ENCODE peak calls at places on chromosomes 11 and 22, in seven cellular contexts. R is H1, F is keratinocyte, G is astrocyte of the cerebellum, D is ovary, O is mesothelial cell of epicardium, B is OCI-LY7. A is an unnamed sample.
A peak's percentile ranks its signal among the peaks of the same experiment; 100 is the strongest.

GRCh38 chr11:17572359-17572690 is 25.3 kb downstream of the OTOG start:
- DNase-seq in R (no peak), F (no peak), G (no peak), D (no peak), O (no peak), B (peak; percentile 6), A (no peak)

GRCh38 chr11:45347343-45347742 is 61.2 kb upstream of the SYT13 start:
- DNase-seq in R (no peak), F (no peak), G (no peak), D (no peak), O (no peak), B (no peak), A (no peak)

GRCh38 chr11:16979708-16980622 is 34.2 kb downstream of the PLEKHA7 start:
- DNase-seq in R (no peak), F (no peak), G (no peak), D (no peak), O (no peak), B (no peak), A (no peak)

GRCh38 chr11:119169272-119169719 is 771 bp downstream of the NLRX1 start:
- DNase-seq in R (peak; percentile 75), F (no peak), G (no peak), D (no peak), O (no peak), B (peak; percentile 32), A (no peak)

GRCh38 chr11:46480166-46480726 is 88.7 kb upstream of the CHRM4 start:
- DNase-seq in R (no peak), F (no peak), G (no peak), D (no peak), O (no peak), B (no peak), A (no peak)

GRCh38 chr11:86637976-86638375 is 34.4 kb downstream of the ME3 start:
- DNase-seq in R (no peak), F (no peak), G (peak; percentile 60), D (no peak), O (no peak), B (no peak), A (no peak)

GRCh38 chr11:89613916-89614315 is 96.2 kb upstream of the TRIM77 start:
- DNase-seq in R (no peak), F (no peak), G (no peak), D (no peak), O (no peak), B (no peak), A (no peak)

GRCh38 chr11:14582835-14583234 is 60.8 kb upstream of the PDE3B start:
- DNase-seq in R (no peak), F (no peak), G (no peak), D (no peak), O (no peak), B (no peak), A (no peak)

GRCh38 chr22:32396746-32397145 is 15.3 kb downstream of the RTCB start:
- DNase-seq in R (no peak), F (no peak), G (no peak), D (no peak), O (no peak), B (no peak), A (no peak)

GRCh38 chr11:60459345-60459744 is 3.7 kb downstream of the MS4A1 start:
- DNase-seq in R (no peak), F (no peak), G (no peak), D (no peak), O (no peak), B (peak; percentile 56), A (no peak)

GRCh38 chr22:29267462-29267857 is 321 bp downstream of the RHBDD3 start:
- DNase-seq in R (no peak), F (no peak), G (no peak), D (no peak), O (no peak), B (no peak), A (no peak)

GRCh38 chr22:48565901-48566501 is 1261.7 kb downstream of the BRD1 start:
- DNase-seq in R (no peak), F (no peak), G (no peak), D (no peak), O (no peak), B (no peak), A (no peak)

GRCh38 chr11:112735470-112735869 is 225.8 kb upstream of the NCAM1 start:
- DNase-seq in R (no peak), F (no peak), G (no peak), D (no peak), O (no peak), B (no peak), A (no peak)

GRCh38 chr11:3837793-3838192 is 3.0 kb downstream of the RHOG start:
- DNase-seq in R (no peak), F (no peak), G (no peak), D (no peak), O (no peak), B (no peak), A (no peak)

GRCh38 chr11:112776834-112777793 is 184.1 kb upstream of the NCAM1 start:
- DNase-seq in R (no peak), F (no peak), G (no peak), D (no peak), O (peak; percentile 65), B (no peak), A (no peak)

GRCh38 chr11:88383446-88383845 is 45.9 kb upstream of the CTSC start:
- DNase-seq in R (no peak), F (no peak), G (no peak), D (no peak), O (no peak), B (no peak), A (no peak)

GRCh38 chr11:45275823-45276222 is 10.3 kb downstream of the SYT13 start:
- DNase-seq in R (no peak), F (no peak), G (no peak), D (no peak), O (no peak), B (no peak), A (no peak)

GRCh38 chr11:67347964-67348749 is 5.2 kb downstream of the POLD4 start:
- DNase-seq in R (no peak), F (no peak), G (no peak), D (no peak), O (no peak), B (no peak), A (no peak)

GRCh38 chr11:57427692-57428082 is 766 bp upstream of the SLC43A3 start:
- DNase-seq in R (no peak), F (no peak), G (peak; percentile 79), D (peak; percentile 90), O (no peak), B (no peak), A (no peak)

GRCh38 chr11:36447947-36448346 is 62.1 kb downstream of the TRAF6 start:
- DNase-seq in R (no peak), F (peak; percentile 63), G (no peak), D (no peak), O (no peak), B (no peak), A (no peak)

GRCh38 chr11:73330569-73331093 is 22.6 kb downstream of the ARHGEF17 start:
- DNase-seq in R (no peak), F (no peak), G (no peak), D (no peak), O (no peak), B (no peak), A (no peak)

DNA sequence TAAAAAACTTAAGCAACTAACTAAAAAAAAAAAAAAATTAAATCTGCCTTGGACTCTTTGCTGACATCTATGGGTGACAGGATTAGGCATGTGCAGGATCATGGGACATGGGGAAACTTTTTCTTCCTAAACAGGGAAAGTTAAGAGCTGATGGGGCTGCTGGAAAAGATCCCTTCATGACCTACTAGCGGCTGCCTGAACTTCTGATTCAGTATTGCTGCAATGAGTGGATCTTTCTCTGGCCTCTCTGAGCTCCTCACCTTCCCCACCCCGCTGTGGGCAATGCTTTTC is 25.0 kb downstream of the OR5A2 start:
- DNase-seq in R (no peak), F (no peak), G (no peak), D (no peak), O (no peak), B (no peak), A (no peak)
- TF ChIP-seq CTCF in R (no peak), F (peak; percentile 19), G (no peak), D (no peak), O (no peak), B (peak; percentile 27), A (no peak)

GRCh38 chr11:84398017-84398626 is 1112.0 kb upstream of the CCDC90B start:
- DNase-seq in R (no peak), F (no peak), G (no peak), D (no peak), O (no peak), B (peak; percentile 26), A (no peak)
- TF ChIP-seq CTCF in R (peak; percentile 57), F (peak; percentile 52), G (peak; percentile 42), D (no peak), O (no peak), B (peak; percentile 72), A (peak; percentile 53)

GRCh38 chr22:22097727-22098228 is 115.2 kb upstream of the TOP3B start:
- DNase-seq in R (no peak), F (no peak), G (no peak), D (no peak), O (no peak), B (no peak), A (no peak)

GRCh38 chr22:22103078-22103593 is 120.5 kb upstream of the TOP3B start:
- DNase-seq in R (no peak), F (no peak), G (no peak), D (no peak), O (no peak), B (peak; percentile 42), A (no peak)

GRCh38 chr22:22099194-22099486 is 116.6 kb upstream of the TOP3B start:
- DNase-seq in R (no peak), F (no peak), G (no peak), D (no peak), O (no peak), B (peak; percentile 80), A (no peak)

GRCh38 chr22:22098457-22099193 is 116.0 kb upstream of the TOP3B start:
- DNase-seq in R (no peak), F (no peak), G (no peak), D (no peak), O (no peak), B (peak; percentile 83), A (no peak)

GRCh38 chr22:22099833-22100812 is 117.5 kb upstream of the TOP3B start:
- DNase-seq in R (no peak), F (no peak), G (no peak), D (no peak), O (no peak), B (peak; percentile 71), A (no peak)
- TF ChIP-seq CTCF in R (peak; percentile 79), F (peak; percentile 58), G (peak; percentile 42), D (no peak), O (no peak), B (peak; percentile 86), A (peak; percentile 55)

GRCh38 chr22:35914357-35914664 is 114.3 kb downstream of the RBFOX2 start:
- DNase-seq in R (no peak), F (no peak), G (no peak), D (no peak), O (no peak), B (no peak), A (no peak)

GRCh38 chr22:35913925-35914324 is 114.7 kb downstream of the RBFOX2 start:
- DNase-seq in R (no peak), F (no peak), G (no peak), D (no peak), O (no peak), B (no peak), A (no peak)

GRCh38 chr22:35917651-35918050 is 111.0 kb downstream of the RBFOX2 start:
- DNase-seq in R (no peak), F (no peak), G (no peak), D (no peak), O (no peak), B (no peak), A (no peak)

GRCh38 chr22:35914665-35915476 is 113.8 kb downstream of the RBFOX2 start:
- DNase-seq in R (peak; percentile 50), F (peak; percentile 52), G (peak; percentile 77), D (peak; percentile 65), O (peak; percentile 42), B (peak; percentile 70), A (peak; percentile 50)

GRCh38 chr22:35915477-35916013 is 113.1 kb downstream of the RBFOX2 start:
- DNase-seq in R (no peak), F (no peak), G (no peak), D (no peak), O (no peak), B (no peak), A (no peak)
- TF ChIP-seq CTCF in R (no peak), F (no peak), G (no peak), D (no peak), O (no peak), B (no peak), A (no peak)